ENCODE peak calls at places on chromosomes 4 and X, in ten cellular contexts. R is heart left ventricle, Z is heart right ventricle, K is H9, D is A549, L is Panc1, O is PC-3, U is ascending aorta, N is A673, Q is esophagus squamous epithelium. C is an unnamed sample. For H3K4me1, the result is how much of the 10 kb centered on the place peaks cover.

GRCh38 chr4:184028571-184028996 is 123.5 kb downstream of the STOX2 start:
- DNase-seq in R (no peak), Z (no peak), K (no peak), D (no peak), L (no peak), O (no peak), U (no peak), N (no peak), Q (no peak), C (no peak)

GRCh38 chrX:133661962-133662839 is 246.9 kb upstream of the GPC4 start:
- DNase-seq in R (no peak), Z (no peak), K (no peak), D (no peak), L (no peak), O (no peak), U (no peak), N (no peak), Q (no peak), C (no peak)

GRCh38 chr4:71847300-71847699 is 63.4 kb upstream of the GC start:
- DNase-seq in R (no peak), Z (no peak), K (no peak), D (no peak), L (no peak), O (no peak), U (no peak), N (no peak), Q (no peak), C (no peak)

GRCh38 chr4:134141728-134142127 is 59.9 kb downstream of the PABPC4L start:
- DNase-seq in R (no peak), Z (no peak), K (no peak), D (no peak), L (no peak), O (no peak), U (no peak), N (no peak), Q (no peak), C (no peak)

GRCh38 chr4:17985832-17986231 is 35.7 kb downstream of the LCORL start:
- DNase-seq in R (no peak), Z (no peak), K (no peak), D (no peak), L (no peak), O (no peak), U (no peak), N (no peak), Q (no peak), C (no peak)

GRCh38 chrX:150692296-150692695 is 900 bp upstream of the MTMR1 start:
- DNase-seq in R (no peak), Z (no peak), K (no peak), D (no peak), L (no peak), O (no peak), U (no peak), N (no peak), Q (no peak), C (no peak)

GRCh38 chrX:1407035-1407434 is 15.1 kb upstream of the SLC25A6 start:
- DNase-seq in R (no peak), Z (no peak), K (no peak), D (no peak), L (no peak), O (no peak), U (no peak), N (no peak), Q (no peak), C (no peak)

GRCh38 chr4:95170176-95170575 is 378.6 kb downstream of the UNC5C start:
- DNase-seq in R (no peak), Z (no peak), K (no peak), D (no peak), L (no peak), O (no peak), U (no peak), N (no peak), Q (no peak), C (no peak)

GRCh38 chr4:51906167-51906647 is 63.3 kb downstream of the DCUN1D4 start:
- DNase-seq in R (no peak), Z (no peak), K (no peak), D (no peak), L (no peak), O (peak), U (no peak), N (no peak), Q (no peak), C (no peak)

GRCh38 chr4:141121768-141122415 is 11.4 kb downstream of the RNF150 start:
- DNase-seq in R (no peak), Z (no peak), K (no peak), D (no peak), L (no peak), O (no peak), U (no peak), N (no peak), Q (no peak), C (no peak)

DNA sequence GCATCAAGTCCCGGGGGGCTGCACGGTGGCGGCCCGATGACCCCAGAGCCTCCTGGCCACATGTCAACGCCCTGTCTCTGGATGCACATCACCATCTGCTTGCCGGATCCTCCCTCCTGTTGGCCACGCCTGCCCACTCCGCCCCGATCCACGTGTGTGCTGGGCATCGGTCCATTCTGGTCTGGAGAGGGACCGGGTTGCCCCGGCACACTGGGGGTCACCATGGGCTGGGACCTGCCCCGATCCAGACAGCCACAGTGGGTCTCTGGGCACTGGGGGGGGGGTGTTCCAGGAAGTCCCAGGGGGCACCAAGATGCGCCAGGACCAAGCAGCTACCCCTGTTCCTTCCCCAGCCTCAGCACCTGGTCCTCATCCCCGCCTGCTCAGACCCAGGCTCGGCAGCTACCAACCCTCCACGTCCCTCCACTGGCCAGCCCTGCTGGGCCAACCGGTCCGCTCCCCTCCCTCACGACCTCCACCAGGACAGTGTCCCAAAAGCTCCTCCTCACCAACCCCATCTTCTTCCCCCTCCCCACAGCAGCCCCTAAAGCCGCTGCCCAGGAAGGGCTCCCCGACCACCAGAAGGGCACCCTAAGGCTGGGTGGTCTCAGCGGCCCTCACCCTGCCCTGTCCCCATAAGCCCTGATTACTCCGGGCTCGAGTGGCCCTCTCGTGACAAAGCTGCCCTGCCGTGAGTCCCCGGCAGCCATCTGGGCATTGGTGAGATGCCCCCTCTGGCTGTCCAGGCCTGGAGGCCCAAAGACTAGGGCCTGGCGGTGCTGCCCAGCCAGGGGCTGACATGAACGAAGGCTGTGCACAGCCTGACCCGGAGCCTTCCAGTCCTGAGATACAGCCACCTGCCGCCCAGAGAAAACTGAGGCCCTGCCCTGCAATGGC is 4.6 kb downstream of the CTBP1 start:
- DNase-seq in R (no peak), Z (no peak), K (no peak), D (no peak), L (no peak), O (no peak), U (peak), N (no peak), Q (no peak), C (peak)
- H3K27ac ChIP-seq in R (no peak), Z (no peak), K (no peak), D (no peak), L (no peak), O (no peak), U (no peak), N (peak), Q (no peak), C (no peak)

GRCh38 chr4:155037031-155037430 is 171.4 kb upstream of the NPY2R start:
- DNase-seq in R (no peak), Z (no peak), K (no peak), D (no peak), L (no peak), O (no peak), U (no peak), N (no peak), Q (no peak), C (no peak)

GRCh38 chr4:155040031-155040430 is 168.4 kb upstream of the NPY2R start:
- DNase-seq in R (no peak), Z (no peak), K (no peak), D (no peak), L (no peak), O (no peak), U (no peak), N (no peak), Q (no peak), C (no peak)

GRCh38 chr4:155042014-155042413 is 166.4 kb upstream of the NPY2R start:
- DNase-seq in R (no peak), Z (no peak), K (no peak), D (no peak), L (no peak), O (no peak), U (no peak), N (no peak), Q (no peak), C (no peak)

GRCh38 chr4:155039162-155039561 is 169.3 kb upstream of the NPY2R start:
- DNase-seq in R (no peak), Z (no peak), K (no peak), D (no peak), L (no peak), O (no peak), U (no peak), N (no peak), Q (no peak), C (no peak)

DNA sequence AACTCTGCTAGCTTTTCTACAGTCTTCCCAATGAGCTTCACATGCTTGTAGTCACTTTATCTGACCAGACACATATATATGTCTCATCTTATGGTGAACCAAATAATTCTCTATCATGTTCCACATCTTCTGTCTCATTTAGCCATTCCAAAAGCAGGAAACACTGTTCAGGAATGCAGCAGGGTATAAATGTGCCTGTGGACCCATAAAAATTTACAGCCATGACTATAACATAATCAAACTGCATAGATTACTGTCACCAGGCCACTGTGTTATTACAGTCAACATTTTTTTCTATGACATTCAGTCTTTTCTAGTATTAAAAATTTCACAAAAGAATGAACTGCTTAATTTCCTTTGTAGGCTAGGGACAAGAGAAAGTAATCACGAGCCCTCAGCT is 170.0 kb upstream of the NPY2R start:
- DNase-seq in R (no peak), Z (no peak), K (no peak), D (no peak), L (no peak), O (no peak), U (no peak), N (no peak), Q (no peak), C (no peak)
- TF ChIP-seq CTCF in R (no peak), Z (no peak), K (no peak), D (no peak), L (no peak), O (no peak), U (no peak), N (no peak), Q (no peak), C (no peak)

GRCh38 chr4:148029781-148030180 is 297.9 kb downstream of the ARHGAP10 start:
- DNase-seq in R (no peak), Z (no peak), K (no peak), D (no peak), L (no peak), O (no peak), U (no peak), N (no peak), Q (no peak), C (no peak)
- H3K4me1 ChIP-seq in R (under half), Z (under half), K (under half), D (under half), L (under half), O (under half), U (under half), N (under half), Q (under half), C (under half)

DNA sequence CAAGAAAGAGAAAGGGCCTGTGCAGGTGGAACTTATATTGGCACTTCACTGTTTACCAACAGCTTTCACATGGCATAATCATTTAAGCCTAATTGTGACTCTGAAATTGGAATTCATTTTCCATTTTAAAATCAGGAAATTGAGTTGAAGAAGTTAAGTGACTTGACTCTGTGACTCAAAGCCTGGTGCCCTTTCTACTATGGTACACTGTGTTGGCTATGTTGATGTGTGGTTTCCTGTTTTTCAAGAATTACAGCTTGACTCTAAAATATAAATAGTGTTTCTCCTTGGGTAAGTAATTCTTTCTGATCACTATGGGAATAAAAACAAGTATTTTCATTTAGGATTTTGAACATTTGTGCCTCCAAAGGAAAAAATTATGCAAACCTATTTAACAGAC is 4.3 kb downstream of the AFF1 start:
- DNase-seq in R (no peak), Z (no peak), K (no peak), D (no peak), L (no peak), O (peak), U (no peak), N (no peak), Q (no peak), C (no peak)
- H3K27ac ChIP-seq in R (no peak), Z (no peak), K (no peak), D (no peak), L (no peak), O (no peak), U (peak), N (no peak), Q (peak), C (peak)

GRCh38 chr4:89949782-89950387 is 55.2 kb downstream of the MMRN1 start:
- DNase-seq in R (no peak), Z (no peak), K (no peak), D (peak), L (no peak), O (peak), U (no peak), N (no peak), Q (no peak), C (no peak)
- TF ChIP-seq CTCF in R (no peak), Z (peak), K (peak), D (peak), L (peak), O (peak), U (no peak), N (peak), Q (no peak), C (no peak)

GRCh38 chr4:78687818-78688217 is 88.3 kb upstream of the BMP2K start:
- DNase-seq in R (no peak), Z (no peak), K (no peak), D (no peak), L (no peak), O (no peak), U (no peak), N (no peak), Q (no peak), C (no peak)
- H3K4me1 ChIP-seq in R (under half), Z (under half), K (under half), D (under half), L (under half), O (under half), U (under half), N (under half), Q (under half), C (under half)

GRCh38 chrX:44344194-44344593 is 722 bp upstream of the EFHC2 start:
- DNase-seq in R (peak), Z (no peak), K (peak), D (no peak), L (no peak), O (no peak), U (no peak), N (no peak), Q (no peak), C (no peak)
- H3K27ac ChIP-seq in R (no peak), Z (no peak), K (no peak), D (no peak), L (no peak), O (no peak), U (no peak), N (no peak), Q (no peak), C (no peak)

DNA sequence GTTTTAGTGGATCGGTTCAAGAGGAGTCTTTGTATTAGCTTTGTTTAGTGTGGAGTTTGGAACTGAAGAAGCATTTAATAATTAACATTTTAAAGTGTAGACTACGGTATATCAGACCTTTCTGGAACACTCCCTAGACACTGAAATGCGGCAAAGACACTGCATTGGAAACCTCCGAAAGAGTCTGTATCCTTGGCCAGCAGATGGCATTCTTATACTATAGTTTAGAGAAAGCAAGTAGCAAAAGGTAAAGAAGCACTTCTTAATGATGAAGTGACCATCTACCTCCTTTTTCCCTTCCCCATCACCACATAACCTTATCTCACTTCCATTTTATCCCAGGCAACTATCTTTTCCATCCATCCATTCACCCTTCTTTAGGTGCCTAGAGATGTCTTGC is 7.6 kb downstream of the FABP2 start:
- DNase-seq in R (no peak), Z (peak), K (no peak), D (peak), L (no peak), O (peak), U (peak), N (peak), Q (no peak), C (no peak)
- TF ChIP-seq CTCF in R (peak), Z (peak), K (peak), D (peak), L (peak), O (peak), U (peak), N (peak), Q (peak), C (peak)

GRCh38 chr4:128835498-128836222 is 26.2 kb downstream of the JADE1 start:
- DNase-seq in R (peak), Z (peak), K (no peak), D (no peak), L (no peak), O (no peak), U (peak), N (no peak), Q (no peak), C (peak)
- H3K4me1 ChIP-seq in R (half or more), Z (half or more), K (under half), D (half or more), L (under half), O (under half), U (under half), N (under half), Q (half or more), C (under half)

GRCh38 chr4:43399726-43400125 is 507.2 kb downstream of the GRXCR1 start:
- DNase-seq in R (no peak), Z (no peak), K (no peak), D (no peak), L (no peak), O (no peak), U (no peak), N (no peak), Q (no peak), C (no peak)

GRCh38 chr4:43391084-43391483 is 498.6 kb downstream of the GRXCR1 start:
- DNase-seq in R (no peak), Z (no peak), K (no peak), D (no peak), L (no peak), O (no peak), U (no peak), N (no peak), Q (no peak), C (no peak)

DNA sequence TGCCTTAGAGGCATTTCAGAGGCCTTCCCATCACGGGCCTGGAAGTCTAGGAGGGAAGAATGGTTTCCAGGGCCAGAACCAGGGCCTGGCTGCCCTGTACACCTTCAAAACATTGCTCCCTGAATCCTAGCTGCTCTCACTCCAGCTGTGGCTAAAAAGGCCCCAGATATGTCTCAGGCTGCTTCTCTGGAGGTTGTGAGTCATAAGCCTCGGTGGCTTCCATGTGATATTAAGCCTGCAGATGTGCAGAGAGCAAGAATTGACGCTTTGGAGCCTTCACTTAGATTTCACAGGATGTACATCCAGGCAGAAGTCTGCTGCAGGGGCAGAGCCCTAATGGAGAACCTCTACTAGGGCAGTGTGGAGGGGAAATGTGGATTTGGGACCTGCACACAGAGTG is 502.5 kb downstream of the GRXCR1 start:
- DNase-seq in R (no peak), Z (no peak), K (no peak), D (no peak), L (no peak), O (no peak), U (no peak), N (no peak), Q (no peak), C (no peak)
- H3K27ac ChIP-seq in R (no peak), Z (no peak), K (no peak), D (no peak), L (no peak), O (no peak), U (no peak), N (no peak), Q (no peak), C (no peak)